ENCODE peak calls at places on chromosomes 13 and 19, in six cellular contexts. F is astrocyte of the spinal cord, I is keratinocyte, J is fibroblast of mammary gland, Q is transverse colon, Y is esophagus muscularis mucosa. W is an unnamed sample.

GRCh38 chr13:19766637-19767036 is 16.1 kb downstream of the PSPC1 start:
- DNase-seq in Y (no peak), F (no peak), I (no peak), J (no peak), Q (no peak), W (no peak)

GRCh38 chr13:74325106-74325505 is 190.9 kb upstream of the KLF12 start:
- DNase-seq in Y (no peak), Q (no peak), F (peak; percentile 85), I (no peak), J (peak; percentile 68), W (no peak)

GRCh38 chr13:21688056-21688455 is 17.2 kb downstream of the FGF9 start:
- DNase-seq in I (peak; percentile 90), Q (no peak), J (no peak), F (no peak), Y (no peak), W (no peak)

GRCh38 chr19:42285546-42285945 is 16.4 kb upstream of the PRR19 start:
- DNase-seq in J (no peak), F (no peak), I (no peak), Q (no peak), Y (no peak), W (no peak)

GRCh38 chr13:90628471-90628870 is 719.0 kb upstream of the MIR17HG start:
- DNase-seq in Q (no peak), Y (no peak), F (no peak), J (no peak), I (no peak), W (no peak)

GRCh38 chr19:45798995-45799517 is 6.4 kb upstream of the DMWD start:
- DNase-seq in Y (no peak), J (peak; percentile 79), F (peak; percentile 66), I (no peak), Q (peak; percentile 62), W (no peak)

GRCh38 chr19:31340059-31341025 is 8.9 kb downstream of the TSHZ3 start:
- DNase-seq in I (no peak), F (peak; percentile 78), Y (no peak), J (peak; percentile 94), Q (no peak), W (no peak)

GRCh38 chr19:50465000-50465399 is 11.3 kb upstream of the EMC10 start:
- DNase-seq in J (no peak), Y (no peak), F (no peak), I (no peak), Q (no peak), W (no peak)

GRCh38 chr19:7109678-7110289 is 40.3 kb downstream of the ZNF557 start:
- DNase-seq in I (no peak), Q (no peak), F (no peak), J (no peak), Y (no peak), W (no peak)

GRCh38 chr13:113158946-113159345 is 498 bp downstream of the PROZ start:
- DNase-seq in Q (no peak), F (no peak), J (no peak), Y (no peak), I (no peak), W (no peak)

GRCh38 chr13:26007261-26007765 is 44.5 kb downstream of the SHISA2 start:
- DNase-seq in Y (no peak), F (no peak), J (no peak), I (no peak), Q (no peak), W (no peak)

GRCh38 chr13:91986771-91987515 is 588.5 kb downstream of the GPC5 start:
- DNase-seq in Q (no peak), I (no peak), J (no peak), Y (no peak), F (no peak), W (no peak)

GRCh38 chr19:16160943-16161560 is 12.3 kb downstream of the CIB3 start:
- DNase-seq in Q (peak; percentile 47), Y (no peak), F (peak; percentile 85), I (no peak), J (peak; percentile 89), W (no peak)

DNA sequence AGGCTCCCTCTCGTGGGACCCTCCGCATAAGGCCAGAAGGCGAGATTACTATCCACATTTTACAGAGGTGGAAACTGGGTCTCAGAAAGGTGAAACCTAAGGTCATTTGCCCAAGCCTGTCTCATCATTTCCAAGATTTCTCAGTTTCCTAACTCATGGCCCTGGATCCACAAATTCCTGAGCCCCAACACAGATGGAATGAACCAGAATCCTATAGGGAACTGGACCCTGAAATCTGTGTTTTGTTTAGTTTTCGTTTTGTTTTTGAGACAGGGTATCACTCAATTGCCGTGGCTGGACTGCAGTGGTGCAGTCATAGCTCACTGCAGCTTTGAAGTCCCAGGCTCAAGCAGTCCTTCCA is 563 bp upstream of the GNG7 start:
- DNase-seq in Q (no peak), F (no peak), J (no peak), Y (no peak), I (no peak), W (no peak)
- H3K4me3 ChIP-seq in Q (peak overlapping the region; percentile 2), F (peak overlapping the region; percentile 3), J (peak overlapping the region; percentile 15), Y (peak overlapping the region; percentile 73), I (no peak overlapping the region), W (peak overlapping the region; percentile 33)

DNA sequence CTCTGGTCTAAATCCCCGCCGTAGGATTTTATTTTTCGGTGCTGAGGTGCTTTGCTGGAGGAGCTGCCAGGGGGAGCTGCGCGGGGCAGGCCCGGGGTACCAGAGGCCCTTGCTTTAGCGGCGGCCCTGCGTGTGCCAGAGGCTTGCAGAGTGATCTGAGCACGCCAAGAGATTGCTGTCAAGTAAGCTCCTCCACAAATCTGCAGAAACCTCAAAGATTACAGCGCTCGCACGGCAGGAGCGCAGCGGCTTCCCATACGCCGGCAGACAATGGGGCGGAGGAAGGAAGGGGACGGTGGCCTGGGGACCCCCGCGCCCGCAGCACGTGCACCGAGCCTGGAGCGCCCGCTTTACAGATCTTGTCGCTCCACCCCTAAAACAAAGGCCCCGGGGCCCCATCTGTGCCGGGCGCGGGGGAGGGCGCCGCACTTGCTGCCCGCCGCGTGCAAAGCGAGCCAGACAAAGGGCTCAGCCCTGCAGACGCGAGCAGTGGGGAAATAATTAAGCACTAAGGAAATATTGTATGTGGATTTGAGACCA is 9.1 kb upstream of the C19orf12 start:
- DNase-seq in Q (no peak), I (no peak), F (peak; percentile 3), Y (no peak), J (no peak), W (no peak)
- H3K4me3 ChIP-seq in Q (no peak overlapping the region), I (peak overlapping the region; percentile 5), F (peak overlapping the region; percentile 16), Y (peak overlapping the region; percentile 50), J (no peak overlapping the region), W (peak overlapping the region; percentile 31)

GRCh38 chr13:110559429-110559943 is 2.0 kb downstream of the RAB20 start:
- DNase-seq in F (peak; percentile 15), I (no peak), Y (no peak), Q (peak; percentile 83), J (no peak), W (no peak)
- H3K4me3 ChIP-seq in F (no peak overlapping the region), I (no peak overlapping the region), Y (peak overlapping the region; percentile 96), Q (peak overlapping the region; percentile 10), J (no peak overlapping the region), W (peak overlapping the region; percentile 95)

DNA sequence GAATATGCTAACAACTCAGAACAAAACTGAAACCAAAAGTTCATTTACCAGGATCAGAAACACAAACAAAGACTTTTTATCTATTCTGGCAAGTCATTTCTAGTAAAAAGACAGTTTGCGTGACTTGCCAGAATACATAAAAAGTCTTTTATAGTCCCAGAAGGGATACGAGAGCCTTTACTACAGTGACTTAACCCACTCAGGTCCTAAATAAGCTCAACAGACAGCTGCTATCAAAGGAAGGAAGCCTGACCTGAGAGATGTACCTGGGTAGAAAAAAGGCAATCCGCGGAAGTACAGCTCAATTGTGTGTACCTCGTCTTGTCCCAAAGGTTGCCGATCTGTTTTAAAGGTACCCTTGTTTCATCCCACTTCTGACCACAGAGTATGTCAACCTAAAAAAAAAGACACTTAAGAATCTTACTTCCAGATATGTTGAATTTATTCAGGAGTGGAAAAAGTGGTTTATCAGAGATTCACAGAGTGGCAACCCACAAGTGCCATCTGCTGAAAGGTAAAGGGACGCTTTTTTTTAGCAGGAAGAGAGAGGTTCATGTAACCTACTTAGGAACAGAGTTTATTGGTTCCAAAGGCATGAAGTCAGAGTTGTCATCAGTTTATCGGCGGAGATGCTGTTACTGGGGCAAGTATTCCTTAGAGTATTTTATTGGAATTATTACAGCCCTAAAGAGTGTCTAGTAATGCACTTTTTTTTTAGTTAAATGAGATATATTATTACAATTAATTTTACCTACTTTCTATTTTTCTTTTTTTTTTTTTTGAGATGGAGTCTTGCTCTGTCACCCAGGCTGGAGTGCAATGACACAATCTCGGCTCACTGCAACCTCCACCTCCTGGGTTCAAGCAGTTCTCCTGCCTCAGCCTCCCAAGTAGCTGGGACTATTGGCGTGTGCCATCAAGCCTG is 69.7 kb upstream of the C1QTNF9B start:
- DNase-seq in Y (peak; percentile 29), I (no peak), Q (no peak), F (no peak), J (no peak), W (no peak)
- H3K4me3 ChIP-seq in Y (no peak overlapping the region), I (peak overlapping the region; percentile 15), Q (no peak overlapping the region), F (no peak overlapping the region), J (no peak overlapping the region), W (no peak overlapping the region)

GRCh38 chr19:36149673-36150406 is 2.4 kb downstream of the COX7A1 start:
- DNase-seq in Y (no peak), F (no peak), Q (no peak), J (no peak), I (no peak), W (no peak)

GRCh38 chr19:36150586-36150985 is 1.7 kb downstream of the COX7A1 start:
- DNase-seq in J (no peak), Y (no peak), Q (no peak), F (no peak), I (no peak), W (no peak)

GRCh38 chr19:36152886-36153525 is 759 bp upstream of the COX7A1 start:
- DNase-seq in Y (no peak), I (no peak), F (no peak), J (no peak), Q (no peak), W (no peak)

GRCh38 chr19:36152061-36152885 is at the start of gene COX7A1:
- DNase-seq in J (peak; percentile 35), Q (peak; percentile 45), Y (peak; percentile 92), F (peak; percentile 18), I (no peak), W (no peak)

GRCh38 chr19:36151144-36152051 is 849 bp downstream of the COX7A1 start:
- DNase-seq in I (no peak), Y (no peak), F (no peak), Q (no peak), J (no peak), W (no peak)
- H3K4me3 ChIP-seq in I (no peak overlapping the region), Y (peak overlapping the region; percentile 74), F (peak overlapping the region; percentile 26), Q (peak overlapping the region; percentile 50), J (peak overlapping the region; percentile 50), W (peak overlapping the region; percentile 25)